ENCODE peak calls at places on chromosomes 7 and 10, in four cellular contexts. Y is stimulated activated CD8-positive, alpha-beta memory T cell treated with anti-CD3 and anti-CD28 coated beads, Interleukin-12 subunit alpha, Interleukin-12 subunit beta, amount 100 ng/mL, for 1 hour; N is stimulated activated naive B cell treated with anti-CD40 and anti-IgM and Interleukin-4, amounts not matched to agents 10 μg/mL and 1 μg/mL and 100 μg/mL, for 72 hours; C is HT-29. U is an unnamed sample.

GRCh38 chr10:18140149-18140956 is at the start of gene CACNB2:
- DNase-seq in Y (no peak), N (no peak), C (no peak), U (peak; percentile 66)

GRCh38 chr7:1725199-1725701 is 55.2 kb downstream of the ELFN1 start:
- DNase-seq in Y (no peak), N (no peak), C (peak; percentile 34), U (peak; percentile 33)

GRCh38 chr10:32955299-32955772 is 2.7 kb downstream of the ITGB1 start:
- DNase-seq in Y (no peak), N (no peak), C (peak; percentile 42), U (no peak)

GRCh38 chr10:115094605-115095004 is 1.4 kb downstream of the ATRNL1 start:
- DNase-seq in Y (no peak), N (no peak), C (no peak), U (no peak)

GRCh38 chr10:18230794-18231193 is 90.6 kb downstream of the CACNB2 start:
- DNase-seq in Y (no peak), N (no peak), C (no peak), U (peak; percentile 61)

GRCh38 chr10:93757766-93758509 is at the start of gene LGI1:
- DNase-seq in Y (no peak), N (no peak), C (no peak), U (peak; percentile 6)

GRCh38 chr10:122565766-122566206 is 5.2 kb downstream of the DMBT1 start:
- DNase-seq in Y (peak; percentile 70), N (peak; percentile 17), C (peak; percentile 91), U (peak; percentile 90)

GRCh38 chr10:80535671-80536360 is 1.9 kb upstream of the SH2D4B start:
- DNase-seq in Y (peak; percentile 55), N (peak; percentile 75), C (peak; percentile 52), U (no peak)

GRCh38 chr7:22295402-22296264 is 61.3 kb downstream of the RAPGEF5 start:
- DNase-seq in Y (no peak), N (no peak), C (no peak), U (peak; percentile 6)

GRCh38 chr10:2367083-2367482 is 629.8 kb upstream of the ADARB2 start:
- DNase-seq in Y (no peak), N (no peak), C (no peak), U (no peak)

GRCh38 chr7:30469303-30469702 is 9.3 kb downstream of the NOD1 start:
- DNase-seq in Y (no peak), N (no peak), C (peak; percentile 97), U (peak; percentile 100)

GRCh38 chr7:117780832-117781231 is 92.4 kb downstream of the CTTNBP2 start:
- DNase-seq in Y (no peak), N (no peak), C (no peak), U (peak; percentile 10)

GRCh38 chr10:53955091-53955490 is 845.9 kb downstream of the PCDH15 start:
- DNase-seq in Y (no peak), N (no peak), C (no peak), U (no peak)

GRCh38 chr10:126185666-126186447 is 202.4 kb downstream of the ADAM12 start:
- DNase-seq in Y (no peak), N (no peak), C (no peak), U (peak; percentile 69)

GRCh38 chr7:140159487-140159886 is 17.3 kb downstream of the KDM7A start:
- DNase-seq in Y (no peak), N (no peak), C (no peak), U (peak; percentile 21)

GRCh38 chr10:132878730-132879407 is 63.5 kb downstream of the CFAP46 start:
- DNase-seq in Y (no peak), N (no peak), C (no peak), U (peak; percentile 15)

GRCh38 chr7:134703781-134704180 is 57.1 kb downstream of the BPGM start:
- DNase-seq in Y (no peak), N (no peak), C (no peak), U (peak; percentile 88)

GRCh38 chr10:79445217-79445707 is at the start of gene ZCCHC24:
- DNase-seq in Y (no peak), N (no peak), C (peak; percentile 37), U (no peak)

GRCh38 chr7:71298378-71298777 is 166.4 kb downstream of the GALNT17 start:
- DNase-seq in Y (no peak), N (no peak), C (no peak), U (no peak)

GRCh38 chr7:76296743-76297740 is 5.4 kb upstream of the HSPB1 start:
- DNase-seq in Y (no peak), N (no peak), C (peak; percentile 85), U (peak; percentile 93)